ENCODE peak calls at places on chromosomes 4 and X, in ten cellular contexts. U is IMR-90, N is Karpas-422, D is GM23248, K is body of pancreas, E is Panc1, S is fibroblast of lung, H is astrocyte, A is colonic mucosa, Y is heart right ventricle. M is an unnamed sample.

GRCh38 chrX:17944833-17945497 is 83.9 kb upstream of the RAI2 start:
- DNase-seq in U (no peak), N (peak; percentile 76), D (peak; percentile 1), K (no peak), E (peak; percentile 10), S (peak; percentile 1), H (no peak), A (peak; percentile 24), Y (no peak), M (no peak)

GRCh38 chr4:2729533-2729875 is 26.6 kb downstream of the TNIP2 start:
- DNase-seq in U (no peak), N (no peak), D (no peak), K (no peak), E (no peak), S (no peak), H (no peak), A (no peak), Y (no peak), M (no peak)

GRCh38 chrX:112085149-112085548 is 2.6 kb upstream of the TRPC5 start:
- DNase-seq in U (no peak), N (no peak), D (no peak), K (no peak), E (no peak), S (no peak), H (no peak), A (no peak), Y (no peak), M (no peak)

GRCh38 chr4:100372432-100372831 is 145.4 kb downstream of the EMCN start:
- DNase-seq in U (no peak), N (peak; percentile 50), D (peak; percentile 26), K (no peak), E (no peak), S (no peak), H (no peak), A (no peak), Y (no peak), M (no peak)

GRCh38 chr4:186761281-186761897 is 37.7 kb upstream of the FAT1 start:
- DNase-seq in U (no peak), N (no peak), D (no peak), K (no peak), E (no peak), S (no peak), H (no peak), A (no peak), Y (no peak), M (no peak)

GRCh38 chr4:184292877-184293276 is 75.2 kb upstream of the ENPP6 start:
- DNase-seq in U (no peak), N (no peak), D (no peak), K (no peak), E (no peak), S (no peak), H (no peak), A (peak; percentile 15), Y (no peak), M (no peak)

GRCh38 chr4:168541608-168541953 is 44.7 kb downstream of the PALLD start:
- DNase-seq in U (peak; percentile 70), N (no peak), D (peak; percentile 77), K (no peak), E (no peak), S (peak; percentile 64), H (peak; percentile 65), A (no peak), Y (no peak), M (no peak)

GRCh38 chr4:113972781-113973180 is 6.7 kb downstream of the ARSJ start:
- DNase-seq in U (no peak), N (no peak), D (no peak), K (no peak), E (no peak), S (no peak), H (no peak), A (no peak), Y (no peak), M (no peak)

GRCh38 chrX:57596109-57596870 is 4.5 kb downstream of the ZXDB start:
- DNase-seq in U (no peak), N (no peak), D (peak; percentile 8), K (no peak), E (no peak), S (no peak), H (no peak), A (no peak), Y (no peak), M (no peak)

GRCh38 chr4:40289366-40290188 is 45.6 kb upstream of the CHRNA9 start:
- DNase-seq in U (peak; percentile 3), N (peak; percentile 54), D (no peak), K (no peak), E (no peak), S (no peak), H (peak; percentile 35), A (no peak), Y (no peak), M (no peak)

GRCh38 chr4:89839558-89839957 is 2.6 kb upstream of the SNCA start:
- DNase-seq in U (no peak), N (no peak), D (no peak), K (no peak), E (no peak), S (no peak), H (no peak), A (no peak), Y (no peak), M (no peak)

GRCh38 chr4:141109983-141110382 is 23.3 kb downstream of the RNF150 start:
- DNase-seq in U (no peak), N (no peak), D (no peak), K (no peak), E (no peak), S (no peak), H (no peak), A (no peak), Y (no peak), M (no peak)
- H3K27me3 ChIP-seq in U (no peaks in the 10 kb centered on the region), N (no peaks in the 10 kb centered on the region), D (no peaks in the 10 kb centered on the region), K (no peaks in the 10 kb centered on the region), E (no peaks in the 10 kb centered on the region), S (no peaks in the 10 kb centered on the region), H (no peaks in the 10 kb centered on the region), A (no peaks in the 10 kb centered on the region), Y (no peaks in the 10 kb centered on the region), M (no peaks in the 10 kb centered on the region)

DNA sequence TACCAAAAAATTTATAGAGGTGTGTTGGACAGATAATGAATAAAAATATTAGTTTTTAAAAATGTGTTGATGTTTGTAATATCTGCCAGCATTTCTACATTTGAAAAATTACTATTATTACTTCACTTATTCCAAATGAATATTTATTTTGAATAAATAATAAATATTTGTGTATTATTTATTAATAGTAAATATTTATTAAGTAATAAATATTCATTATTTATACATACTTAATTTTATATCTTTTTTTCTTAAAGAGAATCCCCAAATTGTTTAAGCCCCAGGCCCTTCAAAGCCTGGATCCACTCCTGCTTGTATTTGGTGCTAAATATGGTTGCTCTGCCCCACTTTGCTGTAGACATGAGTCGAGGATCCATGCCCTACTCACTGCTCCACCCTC is 60.5 kb upstream of the HOPX start:
- DNase-seq in U (no peak), N (no peak), D (no peak), K (no peak), E (no peak), S (no peak), H (no peak), A (no peak), Y (no peak), M (no peak)
- H3K4me1 ChIP-seq in U (peaks cover 5% of the 10 kb centered on the region), N (no peaks in the 10 kb centered on the region), D (peaks cover 10% of the 10 kb centered on the region), K (no peaks in the 10 kb centered on the region), E (no peaks in the 10 kb centered on the region), S (no peaks in the 10 kb centered on the region), H (no peaks in the 10 kb centered on the region), A (peaks cover 6% of the 10 kb centered on the region), Y (no peaks in the 10 kb centered on the region), M (no peaks in the 10 kb centered on the region)

GRCh38 chr4:1051472-1051871 is 40.0 kb downstream of the FGFRL1 start:
- DNase-seq in U (no peak), N (no peak), D (no peak), K (no peak), E (no peak), S (no peak), H (no peak), A (no peak), Y (no peak), M (no peak)
- H3K27me3 ChIP-seq in U (peaks cover 29% of the 10 kb centered on the region), N (no peaks in the 10 kb centered on the region), D (no peaks in the 10 kb centered on the region), K (no peaks in the 10 kb centered on the region), E (no peaks in the 10 kb centered on the region), S (peaks cover 35% of the 10 kb centered on the region), H (peaks cover 18% of the 10 kb centered on the region), A (peaks cover 7% of the 10 kb centered on the region), Y (peaks cover 48% of the 10 kb centered on the region), M (no peaks in the 10 kb centered on the region)

DNA sequence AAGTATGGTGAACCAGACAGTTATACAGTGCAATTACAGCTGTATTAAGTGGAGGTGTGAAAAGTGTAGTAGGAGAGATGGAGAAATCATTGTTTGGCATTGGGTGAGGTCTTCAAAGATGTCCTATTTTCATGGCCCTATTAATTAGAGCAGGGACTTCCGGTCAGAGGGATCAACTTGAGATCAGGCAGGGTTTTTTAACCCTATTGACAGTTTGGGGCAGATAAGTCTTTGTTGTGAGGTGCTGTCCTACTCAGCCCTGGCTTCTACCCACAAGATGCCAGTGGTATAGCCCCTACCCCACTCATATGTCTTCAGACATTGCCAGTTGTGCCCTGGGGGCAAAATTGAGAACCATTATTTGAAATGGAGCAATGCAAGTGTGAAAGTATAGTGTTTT is 9.9 kb downstream of the USP9X start:
- DNase-seq in U (no peak), N (no peak), D (no peak), K (no peak), E (no peak), S (no peak), H (no peak), A (no peak), Y (no peak), M (no peak)
- H3K4me1 ChIP-seq in U (peaks cover 3% of the 10 kb centered on the region), N (peaks cover 2% of the 10 kb centered on the region), D (peaks cover 30% of the 10 kb centered on the region), K (peaks cover 56% of the 10 kb centered on the region), E (peaks cover 13% of the 10 kb centered on the region), S (peaks cover 2% of the 10 kb centered on the region), H (no peaks in the 10 kb centered on the region), A (peaks cover 4% of the 10 kb centered on the region), Y (peaks cover 59% of the 10 kb centered on the region), M (peaks cover 2% of the 10 kb centered on the region)

GRCh38 chr4:116215622-116216021 is 869.8 kb downstream of the TRAM1L1 start:
- DNase-seq in U (no peak), N (no peak), D (no peak), K (no peak), E (no peak), S (no peak), H (no peak), A (no peak), Y (no peak), M (no peak)
- H3K27me3 ChIP-seq in U (no peaks in the 10 kb centered on the region), N (no peaks in the 10 kb centered on the region), D (no peaks in the 10 kb centered on the region), K (no peaks in the 10 kb centered on the region), E (no peaks in the 10 kb centered on the region), S (no peaks in the 10 kb centered on the region), H (no peaks in the 10 kb centered on the region), A (no peaks in the 10 kb centered on the region), Y (no peaks in the 10 kb centered on the region), M (peaks cover 1% of the 10 kb centered on the region)

M was measured in iPS DF 6.9.